ENCODE peak calls at places on chromosome 19, in four cellular contexts. F, L, V and M are unnamed samples.

GRCh38 chr19:38666662-38667448 is 19.4 kb downstream of the ACTN4 start:
- DNase-seq in F (peak; percentile 84), L (peak; percentile 85), V (peak; percentile 51), M (peak; percentile 92)

GRCh38 chr19:8366961-8367326 is 3.0 kb downstream of the ANGPTL4 start:
- DNase-seq in F (peak; percentile 53), L (peak; percentile 80), V (peak; percentile 79), M (no peak)

GRCh38 chr19:46990998-46991676 is 28.5 kb upstream of the NPAS1 start:
- DNase-seq in F (peak; percentile 69), L (peak; percentile 92), V (peak; percentile 88), M (peak; percentile 86)

GRCh38 chr19:33377586-33378475 is 4.3 kb downstream of the CEBPG start:
- DNase-seq in F (no peak), L (peak; percentile 38), V (no peak), M (no peak)

GRCh38 chr19:28667348-28667977 is 545.5 kb downstream of the UQCRFS1 start:
- DNase-seq in F (no peak), L (no peak), V (no peak), M (no peak)

GRCh38 chr19:31261019-31261595 is 88.1 kb downstream of the TSHZ3 start:
- DNase-seq in F (no peak), L (no peak), V (no peak), M (no peak)

GRCh38 chr19:1214862-1215731 is 9.5 kb downstream of the STK11 start:
- DNase-seq in F (no peak), L (no peak), V (peak; percentile 81), M (peak; percentile 79)

GRCh38 chr19:48401277-48401676 is 7.8 kb downstream of the GRIN2D start:
- DNase-seq in F (no peak), L (no peak), V (no peak), M (no peak)

GRCh38 chr19:44640518-44640917 is 3.2 kb upstream of the PVR start:
- DNase-seq in F (peak; percentile 55), L (peak; percentile 70), V (peak; percentile 95), M (peak; percentile 22)

GRCh38 chr19:54448037-54448773 is 794 bp upstream of the LENG8 start:
- DNase-seq in F (peak; percentile 53), L (peak; percentile 60), V (peak; percentile 47), M (peak; percentile 78)

GRCh38 chr19:52028780-52029123 is 573 bp upstream of the ZNF614 start:
- DNase-seq in F (no peak), L (no peak), V (no peak), M (no peak)

GRCh38 chr19:19504754-19505668 is 10.3 kb downstream of the TSSK6 start:
- DNase-seq in F (no peak), L (no peak), V (no peak), M (no peak)

GRCh38 chr19:28257396-28257795 is 955.6 kb downstream of the UQCRFS1 start:
- DNase-seq in F (no peak), L (peak; percentile 2), V (no peak), M (no peak)

GRCh38 chr19:45526143-45526542 is 18.9 kb downstream of the VASP start:
- DNase-seq in F (peak; percentile 51), L (peak; percentile 68), V (peak; percentile 82), M (peak; percentile 82)

GRCh38 chr19:40549007-40549708 is 27.5 kb upstream of the SHKBP1 start:
- DNase-seq in F (peak; percentile 50), L (peak; percentile 53), V (peak; percentile 67), M (peak; percentile 71)

GRCh38 chr19:17104679-17105078 is 29.1 kb downstream of the MYO9B start:
- DNase-seq in F (no peak), L (no peak), V (no peak), M (no peak)

GRCh38 chr19:46226438-46226973 is 3.0 kb upstream of the IGFL1 start:
- DNase-seq in F (no peak), L (peak; percentile 10), V (peak; percentile 43), M (no peak)

GRCh38 chr19:51158474-51159129 is 16.5 kb downstream of the SIGLEC7 start:
- DNase-seq in F (peak; percentile 21), L (peak; percentile 42), V (peak; percentile 37), M (peak; percentile 51)

GRCh38 chr19:47697863-47698609 is 15.2 kb upstream of the EHD2 start:
- DNase-seq in F (peak; percentile 80), L (peak; percentile 90), V (peak; percentile 89), M (peak; percentile 83)

GRCh38 chr19:9945319-9945966 is 9.1 kb upstream of the OLFM2 start:
- DNase-seq in F (peak; percentile 96), L (peak; percentile 98), V (peak; percentile 79), M (peak; percentile 98)

GRCh38 chr19:12247644-12248222 is 47.0 kb downstream of the ZNF44 start:
- DNase-seq in F (no peak), L (no peak), V (no peak), M (no peak)

GRCh38 chr19:43563816-43564215 is 11.5 kb downstream of the XRCC1 start:
- DNase-seq in F (no peak), L (no peak), V (no peak), M (no peak)

GRCh38 chr19:38386300-38386967 is 1.4 kb downstream of the GGN start:
- DNase-seq in F (no peak), L (no peak), V (no peak), M (no peak)

GRCh38 chr19:35388277-35389054 is 17.6 kb downstream of the GPR42 start:
- DNase-seq in F (no peak), L (no peak), V (no peak), M (no peak)

GRCh38 chr19:34655651-34656050 is 21.3 kb downstream of the SCGB2B2 start:
- DNase-seq in F (no peak), L (no peak), V (no peak), M (no peak)

GRCh38 chr19:794989-795658 is 2.1 kb upstream of the PTBP1 start:
- DNase-seq in F (no peak), L (no peak), V (no peak), M (no peak)

GRCh38 chr19:55623130-55623868 is 1.1 kb downstream of the ZNF784 start:
- DNase-seq in F (no peak), L (no peak), V (no peak), M (no peak)

GRCh38 chr19:38727868-38728660 is 16.2 kb downstream of the CAPN12 start:
- DNase-seq in F (peak; percentile 73), L (peak; percentile 89), V (no peak), M (no peak)

GRCh38 chr19:1395194-1396018 is 5.9 kb downstream of the GAMT start:
- DNase-seq in F (no peak), L (no peak), V (no peak), M (no peak)

GRCh38 chr19:14672043-14672872 is 2.4 kb downstream of the ADGRE3 start:
- DNase-seq in F (no peak), L (no peak), V (no peak), M (no peak)

GRCh38 chr19:3189702-3190469 is 4.2 kb downstream of the NCLN start:
- DNase-seq in F (no peak), L (no peak), V (no peak), M (no peak)

GRCh38 chr19:46426506-46427162 is 2.1 kb downstream of the PNMA8C start:
- DNase-seq in F (peak; percentile 74), L (peak; percentile 83), V (no peak), M (peak; percentile 77)

GRCh38 chr19:46624958-46625661 is at the start of gene PTGIR:
- DNase-seq in F (peak; percentile 59), L (peak; percentile 93), V (peak; percentile 53), M (peak; percentile 83)

GRCh38 chr19:35436477-35437141 is 11.4 kb upstream of the FFAR2 start:
- DNase-seq in F (peak; percentile 35), L (peak; percentile 72), V (peak; percentile 83), M (peak; percentile 13)

GRCh38 chr19:43489310-43489709 is 15.2 kb downstream of the PHLDB3 start:
- DNase-seq in F (no peak), L (no peak), V (no peak), M (no peak)

GRCh38 chr19:15279326-15279904 is 47.2 kb upstream of the EPHX3 start:
- DNase-seq in F (no peak), L (no peak), V (no peak), M (no peak)